ENCODE peak calls at places on chromosomes 16 and 17, in seven cellular contexts. B is right lobe of liver; G is gastrocnemius medialis; J is keratinocyte; N is suprapubic skin; T is neural progenitor cell; S is CD4-positive, CD25-positive, alpha-beta regulatory T cell. W is an unnamed sample.

GRCh38 chr16:24919536-24919935 is 73.8 kb downstream of the SLC5A11 start:
- DNase-seq in B (no peak), G (no peak), J (no peak), N (no peak), T (no peak), S (no peak), W (no peak)

GRCh38 chr17:48484850-48485249 is 46.0 kb downstream of the HOXB1 start:
- DNase-seq in B (no peak), G (no peak), J (peak; percentile 73), N (no peak), T (no peak), S (no peak), W (no peak)

GRCh38 chr16:27475561-27475960 is 73.6 kb downstream of the IL21R start:
- DNase-seq in B (no peak), G (no peak), J (no peak), N (no peak), T (no peak), S (no peak), W (no peak)

GRCh38 chr16:85327731-85328664 is 215.7 kb upstream of the CIBAR2 start:
- DNase-seq in B (no peak), G (no peak), J (no peak), N (no peak), T (peak; percentile 96), S (no peak), W (peak; percentile 68)

GRCh38 chr17:51128089-51128488 is 7.4 kb upstream of the SPAG9 start:
- DNase-seq in B (no peak), G (no peak), J (no peak), N (no peak), T (no peak), S (peak; percentile 51), W (no peak)

GRCh38 chr17:76318586-76318985 is 10.5 kb upstream of the QRICH2 start:
- DNase-seq in B (no peak), G (no peak), J (no peak), N (no peak), T (no peak), S (no peak), W (no peak)

GRCh38 chr17:60160829-60161501 is 11.2 kb downstream of the CA4 start:
- DNase-seq in B (no peak), G (no peak), J (no peak), N (no peak), T (no peak), S (no peak), W (no peak)

GRCh38 chr17:13541032-13541480 is 60.7 kb downstream of the HS3ST3A1 start:
- DNase-seq in B (no peak), G (no peak), J (no peak), N (no peak), T (no peak), S (no peak), W (peak; percentile 95)

GRCh38 chr17:72971513-72971880 is 121.0 kb downstream of the SLC39A11 start:
- DNase-seq in B (no peak), G (no peak), J (no peak), N (no peak), T (no peak), S (no peak), W (no peak)

GRCh38 chr17:11454096-11454495 is 144.2 kb upstream of the DNAH9 start:
- DNase-seq in B (no peak), G (no peak), J (no peak), N (no peak), T (no peak), S (no peak), W (no peak)

GRCh38 chr16:66741971-66742396 is 9.4 kb downstream of the DYNC1LI2 start:
- DNase-seq in B (no peak), G (no peak), J (no peak), N (no peak), T (no peak), S (no peak), W (peak; percentile 65)

GRCh38 chr16:1458977-1459341 is 14.6 kb upstream of the CCDC154 start:
- DNase-seq in B (peak; percentile 18), G (no peak), J (no peak), N (no peak), T (no peak), S (no peak), W (no peak)

GRCh38 chr16:70156207-70156978 is 17.2 kb upstream of the CLEC18C start:
- DNase-seq in B (no peak), G (no peak), J (no peak), N (no peak), T (no peak), S (no peak), W (no peak)
- H3K36me3 ChIP-seq in B (peaks cover 85% of the 10 kb centered on the region), G (no peaks in the 10 kb centered on the region), J (peaks cover 31% of the 10 kb centered on the region), N (peaks cover 100% of the 10 kb centered on the region), T (no peaks in the 10 kb centered on the region), S (peaks cover 90% of the 10 kb centered on the region), W (peaks cover 48% of the 10 kb centered on the region)

DNA sequence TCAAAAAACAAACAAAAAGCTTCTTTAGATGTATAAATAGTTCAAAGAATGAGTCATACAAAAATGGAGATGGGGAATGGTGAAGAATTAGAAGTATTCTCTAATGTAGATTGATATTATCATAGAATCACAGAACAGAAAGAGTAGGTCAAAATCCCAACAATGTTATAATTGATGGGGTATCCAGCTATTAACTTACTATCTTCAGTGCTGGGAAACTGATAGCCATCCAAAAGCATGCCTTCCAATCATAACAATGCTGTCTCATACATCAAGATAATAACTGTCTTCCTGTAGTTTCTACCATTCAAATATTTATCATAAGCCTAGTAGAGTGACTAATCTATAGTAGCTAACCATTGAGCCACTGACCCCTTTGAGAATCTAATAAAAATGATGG is 26.7 kb upstream of the GNAO1 start:
- DNase-seq in B (no peak), G (no peak), J (no peak), N (no peak), T (no peak), S (no peak), W (no peak)
- H3K4me1 ChIP-seq in B (no peaks in the 10 kb centered on the region), G (no peaks in the 10 kb centered on the region), J (no peaks in the 10 kb centered on the region), N (no peaks in the 10 kb centered on the region), T (no peaks in the 10 kb centered on the region), S (no peaks in the 10 kb centered on the region), W (peaks cover 18% of the 10 kb centered on the region)

GRCh38 chr16:46621006-46621629 is at the start of gene SHCBP1:
- DNase-seq in B (peak; percentile 76), G (peak; percentile 70), J (peak; percentile 4), N (peak; percentile 89), T (peak; percentile 90), S (peak; percentile 88), W (peak; percentile 91)
- H3K27ac ChIP-seq in B (no peak within 1 kb of the TSS), G (no peak within 1 kb of the TSS), J (peak within 1 kb of the TSS; percentile 75), N (no peak within 1 kb of the TSS), T (no peak within 1 kb of the TSS), S (no peak within 1 kb of the TSS), W (no peak within 1 kb of the TSS)

DNA sequence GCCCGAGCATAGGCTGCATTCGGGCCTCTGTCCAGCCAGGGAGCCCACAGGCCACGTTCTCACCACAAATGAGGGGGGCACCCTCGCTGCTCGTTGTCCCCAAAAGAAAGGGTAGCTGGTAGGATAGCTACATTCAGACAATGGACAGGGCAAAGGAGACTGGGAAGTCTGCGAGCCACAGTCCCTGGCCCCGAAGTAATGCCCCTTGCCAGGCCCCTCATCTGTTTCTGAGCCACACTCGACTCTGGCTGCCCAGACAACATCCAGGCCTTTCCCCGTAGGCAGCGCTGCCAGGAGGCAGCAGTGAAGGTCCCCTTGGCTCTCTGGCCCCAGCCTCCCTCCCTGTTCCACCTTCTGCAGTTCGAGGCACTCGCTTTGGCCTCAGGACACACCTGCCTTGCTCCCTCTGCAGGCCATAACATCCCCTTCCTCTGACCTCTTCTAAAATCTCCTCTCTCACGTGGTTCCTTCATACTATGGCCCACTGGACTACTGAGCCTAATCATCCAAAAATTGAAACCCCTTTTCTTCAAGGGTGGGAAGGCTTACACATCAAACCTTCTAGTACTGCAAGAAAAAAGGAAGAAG is 12.2 kb downstream of the AIPL1 start:
- DNase-seq in B (no peak), G (no peak), J (no peak), N (no peak), T (no peak), S (no peak), W (no peak)
- H3K36me3 ChIP-seq in B (no peaks in the 10 kb centered on the region), G (no peaks in the 10 kb centered on the region), J (no peaks in the 10 kb centered on the region), N (no peaks in the 10 kb centered on the region), T (no peaks in the 10 kb centered on the region), S (no peaks in the 10 kb centered on the region), W (no peaks in the 10 kb centered on the region)

DNA sequence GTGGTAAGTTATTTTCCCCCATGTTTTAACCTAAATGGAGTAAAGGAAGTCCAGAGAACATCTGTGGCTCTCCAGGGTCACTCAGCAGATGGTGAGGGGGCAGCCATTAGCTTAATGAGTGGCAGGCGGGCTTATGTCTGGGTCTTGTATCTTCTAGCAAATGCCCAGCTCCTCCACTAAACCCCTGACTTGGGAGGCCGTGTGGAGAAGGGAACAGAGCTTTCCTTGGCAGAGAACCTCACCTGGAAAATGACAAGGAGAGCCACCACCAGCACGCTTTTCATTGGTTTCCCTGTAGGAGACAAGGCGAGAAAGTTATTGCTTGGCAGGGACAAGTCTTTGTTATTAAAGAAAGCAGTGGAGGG is 6.6 kb downstream of the CCR7 start:
- DNase-seq in B (no peak), G (no peak), J (no peak), N (no peak), T (no peak), S (no peak), W (no peak)
- H3K4me1 ChIP-seq in B (peaks cover 4% of the 10 kb centered on the region), G (peaks cover 13% of the 10 kb centered on the region), J (peaks cover 12% of the 10 kb centered on the region), N (peaks cover 64% of the 10 kb centered on the region), T (peaks cover 13% of the 10 kb centered on the region), S (peaks cover 82% of the 10 kb centered on the region), W (peaks cover 34% of the 10 kb centered on the region)

GRCh38 chr17:45870342-45870974 is 23.9 kb upstream of the MAPT start:
- DNase-seq in B (no peak), G (no peak), J (no peak), N (no peak), T (no peak), S (no peak), W (no peak)
- H3K27ac ChIP-seq in B (no peak overlapping the region), G (no peak overlapping the region), J (no peak overlapping the region), N (no peak overlapping the region), T (no peak overlapping the region), S (no peak overlapping the region), W (no peak overlapping the region)

GRCh38 chr16:67959930-67960329 is 8.5 kb downstream of the SLC12A4 start:
- DNase-seq in B (no peak), G (no peak), J (no peak), N (no peak), T (no peak), S (no peak), W (no peak)
- H3K36me3 ChIP-seq in B (peaks cover 9% of the 10 kb centered on the region), G (no peaks in the 10 kb centered on the region), J (peaks cover 58% of the 10 kb centered on the region), N (peaks cover 59% of the 10 kb centered on the region), T (no peaks in the 10 kb centered on the region), S (peaks cover 11% of the 10 kb centered on the region), W (peaks cover 11% of the 10 kb centered on the region)